ENCODE peak calls at places on chromosome 16, in seven cellular contexts. One of them, this sample, is unnamed.

GRCh38 chr16:22397459-22397858 is 23.0 kb upstream of the CDR2 start:
- DNase-seq in NB4: no peak
- DNase-seq in breast epithelium: peak
- DNase-seq in activated CD8-positive, alpha-beta memory T cell treated with anti-CD3 and anti-CD28 coated beads for 48 hours: no peak
- DNase-seq in heart left ventricle: no peak
- DNase-seq in H54: peak
- DNase-seq in HFFc6: peak
- DNase-seq in this sample: no peak

GRCh38 chr16:77974883-77975282 is 47.5 kb upstream of the CLEC3A start:
- DNase-seq in NB4: peak
- DNase-seq in breast epithelium: no peak
- DNase-seq in activated CD8-positive, alpha-beta memory T cell treated with anti-CD3 and anti-CD28 coated beads for 48 hours: no peak
- DNase-seq in heart left ventricle: no peak
- DNase-seq in H54: no peak
- DNase-seq in HFFc6: no peak
- DNase-seq in this sample: no peak

GRCh38 chr16:24119807-24120206 is 136.3 kb upstream of the CACNG3 start:
- DNase-seq in NB4: no peak
- DNase-seq in breast epithelium: no peak
- DNase-seq in activated CD8-positive, alpha-beta memory T cell treated with anti-CD3 and anti-CD28 coated beads for 48 hours: no peak
- DNase-seq in heart left ventricle: no peak
- DNase-seq in H54: no peak
- DNase-seq in HFFc6: no peak
- DNase-seq in this sample: no peak

GRCh38 chr16:73313950-73314349 is 266.0 kb upstream of the ZFHX3 start:
- DNase-seq in NB4: no peak
- DNase-seq in breast epithelium: no peak
- DNase-seq in activated CD8-positive, alpha-beta memory T cell treated with anti-CD3 and anti-CD28 coated beads for 48 hours: no peak
- DNase-seq in heart left ventricle: no peak
- DNase-seq in H54: no peak
- DNase-seq in HFFc6: no peak
- DNase-seq in this sample: no peak

GRCh38 chr16:3123986-3124886 is 10.6 kb upstream of the ZNF213 start:
- DNase-seq in NB4: peak
- DNase-seq in breast epithelium: peak
- DNase-seq in activated CD8-positive, alpha-beta memory T cell treated with anti-CD3 and anti-CD28 coated beads for 48 hours: peak
- DNase-seq in heart left ventricle: peak
- DNase-seq in H54: peak
- DNase-seq in HFFc6: peak
- DNase-seq in this sample: peak

GRCh38 chr16:69273009-69273408 is 38.1 kb upstream of the VPS4A start:
- DNase-seq in NB4: no peak
- DNase-seq in breast epithelium: no peak
- DNase-seq in activated CD8-positive, alpha-beta memory T cell treated with anti-CD3 and anti-CD28 coated beads for 48 hours: no peak
- DNase-seq in heart left ventricle: no peak
- DNase-seq in H54: no peak
- DNase-seq in HFFc6: peak
- DNase-seq in this sample: no peak

GRCh38 chr16:84673561-84673960 is 25.2 kb downstream of the KLHL36 start:
- DNase-seq in NB4: no peak
- DNase-seq in breast epithelium: no peak
- DNase-seq in activated CD8-positive, alpha-beta memory T cell treated with anti-CD3 and anti-CD28 coated beads for 48 hours: no peak
- DNase-seq in heart left ventricle: no peak
- DNase-seq in H54: no peak
- DNase-seq in HFFc6: no peak
- DNase-seq in this sample: no peak

GRCh38 chr16:57245472-57246113 is 534 bp downstream of the ARL2BP start:
- DNase-seq in NB4: no peak
- DNase-seq in breast epithelium: peak
- DNase-seq in activated CD8-positive, alpha-beta memory T cell treated with anti-CD3 and anti-CD28 coated beads for 48 hours: no peak
- DNase-seq in heart left ventricle: peak
- DNase-seq in H54: no peak
- DNase-seq in HFFc6: no peak
- DNase-seq in this sample: peak

GRCh38 chr16:54734156-54734555 is 196.5 kb upstream of the IRX5 start:
- DNase-seq in NB4: no peak
- DNase-seq in breast epithelium: no peak
- DNase-seq in activated CD8-positive, alpha-beta memory T cell treated with anti-CD3 and anti-CD28 coated beads for 48 hours: no peak
- DNase-seq in heart left ventricle: no peak
- DNase-seq in H54: no peak
- DNase-seq in HFFc6: no peak
- DNase-seq in this sample: no peak

GRCh38 chr16:6573577-6573976 is 759.1 kb upstream of the RBFOX1 start:
- DNase-seq in NB4: peak
- DNase-seq in breast epithelium: no peak
- DNase-seq in activated CD8-positive, alpha-beta memory T cell treated with anti-CD3 and anti-CD28 coated beads for 48 hours: no peak
- DNase-seq in heart left ventricle: peak
- DNase-seq in H54: no peak
- DNase-seq in HFFc6: no peak
- DNase-seq in this sample: no peak

GRCh38 chr16:49280861-49281331 is 742 bp downstream of the CBLN1 start:
- DNase-seq in NB4: no peak
- DNase-seq in breast epithelium: no peak
- DNase-seq in activated CD8-positive, alpha-beta memory T cell treated with anti-CD3 and anti-CD28 coated beads for 48 hours: no peak
- DNase-seq in heart left ventricle: no peak
- DNase-seq in H54: no peak
- DNase-seq in HFFc6: no peak
- DNase-seq in this sample: no peak

GRCh38 chr16:85469929-85470590 is 143.1 kb upstream of the GSE1 start:
- DNase-seq in NB4: no peak
- DNase-seq in breast epithelium: no peak
- DNase-seq in activated CD8-positive, alpha-beta memory T cell treated with anti-CD3 and anti-CD28 coated beads for 48 hours: no peak
- DNase-seq in heart left ventricle: no peak
- DNase-seq in H54: no peak
- DNase-seq in HFFc6: no peak
- DNase-seq in this sample: no peak

GRCh38 chr16:56989988-56990387 is 631 bp downstream of the NLRC5 start:
- DNase-seq in NB4: peak
- DNase-seq in breast epithelium: no peak
- DNase-seq in activated CD8-positive, alpha-beta memory T cell treated with anti-CD3 and anti-CD28 coated beads for 48 hours: no peak
- DNase-seq in heart left ventricle: no peak
- DNase-seq in H54: no peak
- DNase-seq in HFFc6: no peak
- DNase-seq in this sample: no peak

GRCh38 chr16:81567987-81568748 is 123.6 kb downstream of the CMIP start:
- DNase-seq in NB4: peak
- DNase-seq in breast epithelium: peak
- DNase-seq in activated CD8-positive, alpha-beta memory T cell treated with anti-CD3 and anti-CD28 coated beads for 48 hours: peak
- DNase-seq in heart left ventricle: no peak
- DNase-seq in H54: peak
- DNase-seq in HFFc6: peak
- DNase-seq in this sample: peak

GRCh38 chr16:86578499-86579267 is at the start of gene FOXL1:
- DNase-seq in NB4: no peak
- DNase-seq in breast epithelium: no peak
- DNase-seq in activated CD8-positive, alpha-beta memory T cell treated with anti-CD3 and anti-CD28 coated beads for 48 hours: no peak
- DNase-seq in heart left ventricle: peak
- DNase-seq in H54: no peak
- DNase-seq in HFFc6: peak
- DNase-seq in this sample: peak

GRCh38 chr16:82846806-82847205 is 220.0 kb downstream of the CDH13 start:
- DNase-seq in NB4: no peak
- DNase-seq in breast epithelium: no peak
- DNase-seq in activated CD8-positive, alpha-beta memory T cell treated with anti-CD3 and anti-CD28 coated beads for 48 hours: no peak
- DNase-seq in heart left ventricle: no peak
- DNase-seq in H54: no peak
- DNase-seq in HFFc6: no peak
- DNase-seq in this sample: no peak

GRCh38 chr16:3609895-3610697 is 1.3 kb downstream of the SLX4 start:
- DNase-seq in NB4: peak
- DNase-seq in breast epithelium: no peak
- DNase-seq in activated CD8-positive, alpha-beta memory T cell treated with anti-CD3 and anti-CD28 coated beads for 48 hours: no peak
- DNase-seq in heart left ventricle: no peak
- DNase-seq in H54: no peak
- DNase-seq in HFFc6: no peak
- DNase-seq in this sample: no peak

GRCh38 chr16:58051296-58051695 is 25.7 kb downstream of the MMP15 start:
- DNase-seq in NB4: no peak
- DNase-seq in breast epithelium: no peak
- DNase-seq in activated CD8-positive, alpha-beta memory T cell treated with anti-CD3 and anti-CD28 coated beads for 48 hours: no peak
- DNase-seq in heart left ventricle: no peak
- DNase-seq in H54: no peak
- DNase-seq in HFFc6: no peak
- DNase-seq in this sample: no peak

GRCh38 chr16:69924777-69925191 is 26.4 kb upstream of the CLEC18A start:
- DNase-seq in NB4: no peak
- DNase-seq in breast epithelium: peak
- DNase-seq in activated CD8-positive, alpha-beta memory T cell treated with anti-CD3 and anti-CD28 coated beads for 48 hours: no peak
- DNase-seq in heart left ventricle: peak
- DNase-seq in H54: peak
- DNase-seq in HFFc6: no peak
- DNase-seq in this sample: peak

GRCh38 chr16:3665508-3665907 is 11.0 kb downstream of the DNASE1 start:
- DNase-seq in NB4: no peak
- DNase-seq in breast epithelium: no peak
- DNase-seq in activated CD8-positive, alpha-beta memory T cell treated with anti-CD3 and anti-CD28 coated beads for 48 hours: no peak
- DNase-seq in heart left ventricle: no peak
- DNase-seq in H54: no peak
- DNase-seq in HFFc6: no peak
- DNase-seq in this sample: peak